ENCODE peak calls at places on chromosomes 12 and 14, in seven cellular contexts. One of them, this sample, is unnamed.

GRCh38 chr14:53151867-53152626 is 1.1 kb downstream of the DDHD1 start:
- DNase-seq in activated T-helper 1 cell treated with anti-CD3 and anti-CD28 coated beads, Interleukin-2, amount 50 U/mL, for 16 hours: peak; percentile 38
- DNase-seq in frontal cortex: peak; percentile 49
- DNase-seq in AG08396: peak; percentile 78
- DNase-seq in fibroblast of mammary gland: peak; percentile 46
- DNase-seq in NCI-H1092 treated with DMSO at 0.1 percent for 48 hours: peak; percentile 75
- DNase-seq in stromal cell of bone marrow: peak; percentile 27
- DNase-seq in this sample: peak; percentile 46

GRCh38 chr12:104704224-104704623 is 247.5 kb downstream of the CHST11 start:
- DNase-seq in activated T-helper 1 cell treated with anti-CD3 and anti-CD28 coated beads, Interleukin-2, amount 50 U/mL, for 16 hours: no peak
- DNase-seq in frontal cortex: no peak
- DNase-seq in AG08396: no peak
- DNase-seq in fibroblast of mammary gland: no peak
- DNase-seq in NCI-H1092 treated with DMSO at 0.1 percent for 48 hours: no peak
- DNase-seq in stromal cell of bone marrow: no peak
- DNase-seq in this sample: no peak

GRCh38 chr12:11981174-11981733 is 89.5 kb upstream of the BCL2L14 start:
- DNase-seq in activated T-helper 1 cell treated with anti-CD3 and anti-CD28 coated beads, Interleukin-2, amount 50 U/mL, for 16 hours: no peak
- DNase-seq in frontal cortex: no peak
- DNase-seq in AG08396: no peak
- DNase-seq in fibroblast of mammary gland: peak; percentile 24
- DNase-seq in NCI-H1092 treated with DMSO at 0.1 percent for 48 hours: no peak
- DNase-seq in stromal cell of bone marrow: peak; percentile 45
- DNase-seq in this sample: no peak

GRCh38 chr12:131051155-131051473 is 97.4 kb downstream of the ADGRD1 start:
- DNase-seq in activated T-helper 1 cell treated with anti-CD3 and anti-CD28 coated beads, Interleukin-2, amount 50 U/mL, for 16 hours: no peak
- DNase-seq in frontal cortex: no peak
- DNase-seq in AG08396: no peak
- DNase-seq in fibroblast of mammary gland: peak; percentile 7
- DNase-seq in NCI-H1092 treated with DMSO at 0.1 percent for 48 hours: no peak
- DNase-seq in stromal cell of bone marrow: no peak
- DNase-seq in this sample: no peak

GRCh38 chr12:16350682-16351081 is 3.2 kb downstream of the MGST1 start:
- DNase-seq in activated T-helper 1 cell treated with anti-CD3 and anti-CD28 coated beads, Interleukin-2, amount 50 U/mL, for 16 hours: no peak
- DNase-seq in frontal cortex: no peak
- DNase-seq in AG08396: peak; percentile 66
- DNase-seq in fibroblast of mammary gland: peak; percentile 99
- DNase-seq in NCI-H1092 treated with DMSO at 0.1 percent for 48 hours: no peak
- DNase-seq in stromal cell of bone marrow: peak; percentile 87
- DNase-seq in this sample: no peak

GRCh38 chr14:31834616-31835015 is 242.5 kb upstream of the ARHGAP5 start:
- DNase-seq in activated T-helper 1 cell treated with anti-CD3 and anti-CD28 coated beads, Interleukin-2, amount 50 U/mL, for 16 hours: no peak
- DNase-seq in frontal cortex: no peak
- DNase-seq in AG08396: no peak
- DNase-seq in fibroblast of mammary gland: peak; percentile 57
- DNase-seq in NCI-H1092 treated with DMSO at 0.1 percent for 48 hours: no peak
- DNase-seq in stromal cell of bone marrow: peak; percentile 16
- DNase-seq in this sample: no peak

GRCh38 chr14:57576498-57576897 is 82.8 kb upstream of the CCDC198 start:
- DNase-seq in activated T-helper 1 cell treated with anti-CD3 and anti-CD28 coated beads, Interleukin-2, amount 50 U/mL, for 16 hours: no peak
- DNase-seq in frontal cortex: no peak
- DNase-seq in AG08396: no peak
- DNase-seq in fibroblast of mammary gland: no peak
- DNase-seq in NCI-H1092 treated with DMSO at 0.1 percent for 48 hours: no peak
- DNase-seq in stromal cell of bone marrow: no peak
- DNase-seq in this sample: no peak

GRCh38 chr12:115044073-115044472 is 360.1 kb upstream of the TBX3 start:
- DNase-seq in activated T-helper 1 cell treated with anti-CD3 and anti-CD28 coated beads, Interleukin-2, amount 50 U/mL, for 16 hours: no peak
- DNase-seq in frontal cortex: no peak
- DNase-seq in AG08396: peak; percentile 10
- DNase-seq in fibroblast of mammary gland: peak; percentile 22
- DNase-seq in NCI-H1092 treated with DMSO at 0.1 percent for 48 hours: no peak
- DNase-seq in stromal cell of bone marrow: no peak
- DNase-seq in this sample: no peak

GRCh38 chr14:38125484-38125912 is 82.2 kb upstream of the SSTR1 start:
- DNase-seq in activated T-helper 1 cell treated with anti-CD3 and anti-CD28 coated beads, Interleukin-2, amount 50 U/mL, for 16 hours: no peak
- DNase-seq in frontal cortex: no peak
- DNase-seq in AG08396: no peak
- DNase-seq in fibroblast of mammary gland: no peak
- DNase-seq in NCI-H1092 treated with DMSO at 0.1 percent for 48 hours: peak; percentile 90
- DNase-seq in stromal cell of bone marrow: no peak
- DNase-seq in this sample: no peak

GRCh38 chr14:85529803-85530574 is at the start of gene FLRT2:
- DNase-seq in activated T-helper 1 cell treated with anti-CD3 and anti-CD28 coated beads, Interleukin-2, amount 50 U/mL, for 16 hours: no peak
- DNase-seq in frontal cortex: peak; percentile 16
- DNase-seq in AG08396: peak; percentile 43
- DNase-seq in fibroblast of mammary gland: peak; percentile 71
- DNase-seq in NCI-H1092 treated with DMSO at 0.1 percent for 48 hours: no peak
- DNase-seq in stromal cell of bone marrow: no peak
- DNase-seq in this sample: peak; percentile 8

GRCh38 chr14:89805501-89805900 is 149.0 kb downstream of the EFCAB11 start:
- DNase-seq in activated T-helper 1 cell treated with anti-CD3 and anti-CD28 coated beads, Interleukin-2, amount 50 U/mL, for 16 hours: no peak
- DNase-seq in frontal cortex: no peak
- DNase-seq in AG08396: peak; percentile 12
- DNase-seq in fibroblast of mammary gland: no peak
- DNase-seq in NCI-H1092 treated with DMSO at 0.1 percent for 48 hours: no peak
- DNase-seq in stromal cell of bone marrow: no peak
- DNase-seq in this sample: no peak

GRCh38 chr14:73753887-73754880 is 40.0 kb upstream of the PNMA1 start:
- DNase-seq in activated T-helper 1 cell treated with anti-CD3 and anti-CD28 coated beads, Interleukin-2, amount 50 U/mL, for 16 hours: no peak
- DNase-seq in frontal cortex: no peak
- DNase-seq in AG08396: no peak
- DNase-seq in fibroblast of mammary gland: peak; percentile 59
- DNase-seq in NCI-H1092 treated with DMSO at 0.1 percent for 48 hours: no peak
- DNase-seq in stromal cell of bone marrow: no peak
- DNase-seq in this sample: no peak

GRCh38 chr12:50923361-50924130 is 28.8 kb upstream of the HIGD1C start:
- DNase-seq in activated T-helper 1 cell treated with anti-CD3 and anti-CD28 coated beads, Interleukin-2, amount 50 U/mL, for 16 hours: no peak
- DNase-seq in frontal cortex: no peak
- DNase-seq in AG08396: no peak
- DNase-seq in fibroblast of mammary gland: peak; percentile 28
- DNase-seq in NCI-H1092 treated with DMSO at 0.1 percent for 48 hours: no peak
- DNase-seq in stromal cell of bone marrow: peak; percentile 50
- DNase-seq in this sample: no peak

GRCh38 chr12:64175254-64175945 is 46.7 kb downstream of the KICS2 start:
- DNase-seq in activated T-helper 1 cell treated with anti-CD3 and anti-CD28 coated beads, Interleukin-2, amount 50 U/mL, for 16 hours: no peak
- DNase-seq in frontal cortex: no peak
- DNase-seq in AG08396: no peak
- DNase-seq in fibroblast of mammary gland: peak; percentile 72
- DNase-seq in NCI-H1092 treated with DMSO at 0.1 percent for 48 hours: no peak
- DNase-seq in stromal cell of bone marrow: peak; percentile 34
- DNase-seq in this sample: no peak

GRCh38 chr12:6539276-6540134 is 5.2 kb downstream of the GAPDH start:
- DNase-seq in activated T-helper 1 cell treated with anti-CD3 and anti-CD28 coated beads, Interleukin-2, amount 50 U/mL, for 16 hours: no peak
- DNase-seq in frontal cortex: no peak
- DNase-seq in AG08396: no peak
- DNase-seq in fibroblast of mammary gland: no peak
- DNase-seq in NCI-H1092 treated with DMSO at 0.1 percent for 48 hours: no peak
- DNase-seq in stromal cell of bone marrow: no peak
- DNase-seq in this sample: no peak

GRCh38 chr12:76883151-76883550 is 4.3 kb upstream of the CSRP2 start:
- DNase-seq in activated T-helper 1 cell treated with anti-CD3 and anti-CD28 coated beads, Interleukin-2, amount 50 U/mL, for 16 hours: no peak
- DNase-seq in frontal cortex: no peak
- DNase-seq in AG08396: peak; percentile 79
- DNase-seq in fibroblast of mammary gland: peak; percentile 30
- DNase-seq in NCI-H1092 treated with DMSO at 0.1 percent for 48 hours: no peak
- DNase-seq in stromal cell of bone marrow: no peak
- DNase-seq in this sample: no peak

GRCh38 chr14:48937796-48938195 is 648.4 kb downstream of the RPS29 start:
- DNase-seq in activated T-helper 1 cell treated with anti-CD3 and anti-CD28 coated beads, Interleukin-2, amount 50 U/mL, for 16 hours: no peak
- DNase-seq in frontal cortex: no peak
- DNase-seq in AG08396: peak; percentile 5
- DNase-seq in fibroblast of mammary gland: peak; percentile 36
- DNase-seq in NCI-H1092 treated with DMSO at 0.1 percent for 48 hours: no peak
- DNase-seq in stromal cell of bone marrow: no peak
- DNase-seq in this sample: no peak

GRCh38 chr12:19131020-19131431 is 1.5 kb downstream of the PLEKHA5 start:
- DNase-seq in activated T-helper 1 cell treated with anti-CD3 and anti-CD28 coated beads, Interleukin-2, amount 50 U/mL, for 16 hours: no peak
- DNase-seq in frontal cortex: peak; percentile 15
- DNase-seq in AG08396: peak; percentile 63
- DNase-seq in fibroblast of mammary gland: peak; percentile 58
- DNase-seq in NCI-H1092 treated with DMSO at 0.1 percent for 48 hours: peak; percentile 25
- DNase-seq in stromal cell of bone marrow: no peak
- DNase-seq in this sample: no peak

GRCh38 chr12:123671876-123672275 is 963 bp downstream of the TCTN2 start:
- DNase-seq in activated T-helper 1 cell treated with anti-CD3 and anti-CD28 coated beads, Interleukin-2, amount 50 U/mL, for 16 hours: no peak
- DNase-seq in frontal cortex: no peak
- DNase-seq in AG08396: peak; percentile 56
- DNase-seq in fibroblast of mammary gland: peak; percentile 64
- DNase-seq in NCI-H1092 treated with DMSO at 0.1 percent for 48 hours: no peak
- DNase-seq in stromal cell of bone marrow: no peak
- DNase-seq in this sample: no peak

GRCh38 chr12:111034911-111035577 is 114.7 kb upstream of the MYL2 start:
- DNase-seq in activated T-helper 1 cell treated with anti-CD3 and anti-CD28 coated beads, Interleukin-2, amount 50 U/mL, for 16 hours: no peak
- DNase-seq in frontal cortex: no peak
- DNase-seq in AG08396: no peak
- DNase-seq in fibroblast of mammary gland: no peak
- DNase-seq in NCI-H1092 treated with DMSO at 0.1 percent for 48 hours: no peak
- DNase-seq in stromal cell of bone marrow: no peak
- DNase-seq in this sample: peak; percentile 50

GRCh38 chr12:131882804-131883520 is 11.5 kb upstream of the ULK1 start:
- DNase-seq in activated T-helper 1 cell treated with anti-CD3 and anti-CD28 coated beads, Interleukin-2, amount 50 U/mL, for 16 hours: no peak
- DNase-seq in frontal cortex: no peak
- DNase-seq in AG08396: peak; percentile 7
- DNase-seq in fibroblast of mammary gland: no peak
- DNase-seq in NCI-H1092 treated with DMSO at 0.1 percent for 48 hours: no peak
- DNase-seq in stromal cell of bone marrow: no peak
- DNase-seq in this sample: no peak

GRCh38 chr14:34012978-34013713 is 62.3 kb upstream of the EGLN3 start:
- DNase-seq in activated T-helper 1 cell treated with anti-CD3 and anti-CD28 coated beads, Interleukin-2, amount 50 U/mL, for 16 hours: no peak
- DNase-seq in frontal cortex: no peak
- DNase-seq in AG08396: no peak
- DNase-seq in fibroblast of mammary gland: no peak
- DNase-seq in NCI-H1092 treated with DMSO at 0.1 percent for 48 hours: no peak
- DNase-seq in stromal cell of bone marrow: no peak
- DNase-seq in this sample: peak; percentile 42

GRCh38 chr12:132608231-132609171 is 1.9 kb downstream of the LRCOL1 start:
- DNase-seq in activated T-helper 1 cell treated with anti-CD3 and anti-CD28 coated beads, Interleukin-2, amount 50 U/mL, for 16 hours: no peak
- DNase-seq in frontal cortex: no peak
- DNase-seq in AG08396: no peak
- DNase-seq in fibroblast of mammary gland: no peak
- DNase-seq in NCI-H1092 treated with DMSO at 0.1 percent for 48 hours: no peak
- DNase-seq in stromal cell of bone marrow: no peak
- DNase-seq in this sample: no peak

GRCh38 chr12:120684523-120684932 is 2.4 kb upstream of the MLEC start:
- DNase-seq in activated T-helper 1 cell treated with anti-CD3 and anti-CD28 coated beads, Interleukin-2, amount 50 U/mL, for 16 hours: no peak
- DNase-seq in frontal cortex: no peak
- DNase-seq in AG08396: no peak
- DNase-seq in fibroblast of mammary gland: peak; percentile 80
- DNase-seq in NCI-H1092 treated with DMSO at 0.1 percent for 48 hours: no peak
- DNase-seq in stromal cell of bone marrow: no peak
- DNase-seq in this sample: no peak

GRCh38 chr14:43540948-43541347 is 966.1 kb downstream of the FSCB start:
- DNase-seq in activated T-helper 1 cell treated with anti-CD3 and anti-CD28 coated beads, Interleukin-2, amount 50 U/mL, for 16 hours: no peak
- DNase-seq in frontal cortex: no peak
- DNase-seq in AG08396: no peak
- DNase-seq in fibroblast of mammary gland: no peak
- DNase-seq in NCI-H1092 treated with DMSO at 0.1 percent for 48 hours: no peak
- DNase-seq in stromal cell of bone marrow: no peak
- DNase-seq in this sample: no peak

GRCh38 chr14:72608391-72609204 is 285.3 kb downstream of the DPF3 start:
- DNase-seq in activated T-helper 1 cell treated with anti-CD3 and anti-CD28 coated beads, Interleukin-2, amount 50 U/mL, for 16 hours: no peak
- DNase-seq in frontal cortex: peak; percentile 30
- DNase-seq in AG08396: peak; percentile 90
- DNase-seq in fibroblast of mammary gland: peak; percentile 93
- DNase-seq in NCI-H1092 treated with DMSO at 0.1 percent for 48 hours: no peak
- DNase-seq in stromal cell of bone marrow: peak; percentile 83
- DNase-seq in this sample: no peak

GRCh38 chr12:41967668-41968649 is 176.7 kb downstream of the GXYLT1 start:
- DNase-seq in activated T-helper 1 cell treated with anti-CD3 and anti-CD28 coated beads, Interleukin-2, amount 50 U/mL, for 16 hours: no peak
- DNase-seq in frontal cortex: no peak
- DNase-seq in AG08396: no peak
- DNase-seq in fibroblast of mammary gland: no peak
- DNase-seq in NCI-H1092 treated with DMSO at 0.1 percent for 48 hours: peak; percentile 30
- DNase-seq in stromal cell of bone marrow: no peak
- DNase-seq in this sample: peak; percentile 52

GRCh38 chr12:110744697-110745264 is 2.1 kb upstream of the PPP1CC start:
- DNase-seq in activated T-helper 1 cell treated with anti-CD3 and anti-CD28 coated beads, Interleukin-2, amount 50 U/mL, for 16 hours: no peak
- DNase-seq in frontal cortex: no peak
- DNase-seq in AG08396: no peak
- DNase-seq in fibroblast of mammary gland: no peak
- DNase-seq in NCI-H1092 treated with DMSO at 0.1 percent for 48 hours: no peak
- DNase-seq in stromal cell of bone marrow: no peak
- DNase-seq in this sample: no peak

GRCh38 chr12:42099433-42099832 is 45.2 kb downstream of the GXYLT1 start:
- DNase-seq in activated T-helper 1 cell treated with anti-CD3 and anti-CD28 coated beads, Interleukin-2, amount 50 U/mL, for 16 hours: no peak
- DNase-seq in frontal cortex: no peak
- DNase-seq in AG08396: no peak
- DNase-seq in fibroblast of mammary gland: no peak
- DNase-seq in NCI-H1092 treated with DMSO at 0.1 percent for 48 hours: no peak
- DNase-seq in stromal cell of bone marrow: no peak
- DNase-seq in this sample: no peak